ENCODE peak calls at places on chromosomes 1 and 21, in four cellular contexts. K is tibial nerve, Q is GM12892, I is HCT116. V is an unnamed sample.

GRCh38 chr1:53343831-53344668 is 16.2 kb upstream of the LRP8 start:
- DNase-seq in K (no peak), Q (no peak), I (no peak), V (no peak)

GRCh38 chr1:81430955-81431646 is 369.6 kb upstream of the ADGRL2 start:
- DNase-seq in K (no peak), Q (no peak), I (no peak), V (no peak)

GRCh38 chr21:45513003-45513706 is 29.1 kb downstream of the SLC19A1 start:
- DNase-seq in K (no peak), Q (no peak), I (no peak), V (no peak)

GRCh38 chr1:174726167-174726879 is 273.4 kb upstream of the CACYBP start:
- DNase-seq in K (no peak), Q (no peak), I (peak), V (peak)

GRCh38 chr1:30143517-30143916 is 579.9 kb downstream of the MATN1 start:
- DNase-seq in K (no peak), Q (no peak), I (no peak), V (no peak)

GRCh38 chr21:43938751-43939442 is 73.2 kb upstream of the TRAPPC10 start:
- DNase-seq in K (peak), Q (peak), I (peak), V (peak)

GRCh38 chr1:155166006-155166372 is 7.1 kb downstream of the KRTCAP2 start:
- DNase-seq in K (no peak), Q (no peak), I (no peak), V (no peak)

GRCh38 chr1:25478633-25479032 is 47.9 kb downstream of the MACO1 start:
- DNase-seq in K (no peak), Q (no peak), I (no peak), V (no peak)

GRCh38 chr1:6350416-6351088 is 43.0 kb downstream of the ACOT7 start:
- DNase-seq in K (no peak), Q (no peak), I (no peak), V (no peak)

GRCh38 chr21:46636550-46637289 is 1.2 kb downstream of the PRMT2 start:
- DNase-seq in K (no peak), Q (no peak), I (no peak), V (no peak)

GRCh38 chr21:26297856-26298255 is 127.3 kb upstream of the APP start:
- DNase-seq in K (no peak), Q (no peak), I (no peak), V (no peak)

GRCh38 chr21:45532826-45533730 is 9.2 kb downstream of the SLC19A1 start:
- DNase-seq in K (no peak), Q (no peak), I (no peak), V (no peak)

GRCh38 chr1:13813398-13814012 is 113.5 kb downstream of the PRDM2 start:
- DNase-seq in K (no peak), Q (peak), I (no peak), V (peak)

GRCh38 chr1:11822091-11822490 is 16.1 kb downstream of the CLCN6 start:
- DNase-seq in K (no peak), Q (no peak), I (no peak), V (no peak)

GRCh38 chr1:2555634-2556276 is 416 bp upstream of the TNFRSF14 start:
- DNase-seq in K (peak), Q (peak), I (no peak), V (peak)

GRCh38 chr1:116988248-116988647 is 13.3 kb upstream of the CD101 start:
- DNase-seq in K (no peak), Q (no peak), I (no peak), V (no peak)

GRCh38 chr1:229694053-229694693 is 68.1 kb downstream of the URB2 start:
- DNase-seq in K (peak), Q (no peak), I (no peak), V (no peak)

GRCh38 chr1:78007677-78008341 is 3.1 kb downstream of the DNAJB4 start:
- DNase-seq in K (no peak), Q (no peak), I (no peak), V (no peak)

GRCh38 chr1:203351037-203351625 is at the start of gene FMOD:
- DNase-seq in K (peak), Q (no peak), I (no peak), V (no peak)

GRCh38 chr21:45598109-45598508 is 45.4 kb upstream of the PCBP3 start:
- DNase-seq in K (no peak), Q (no peak), I (no peak), V (peak)

GRCh38 chr1:77027916-77028315 is 160.6 kb downstream of the ST6GALNAC5 start:
- DNase-seq in K (no peak), Q (no peak), I (no peak), V (no peak)

GRCh38 chr21:46153259-46154154 is 1.9 kb downstream of the FTCD start:
- DNase-seq in K (peak), Q (peak), I (no peak), V (peak)

GRCh38 chr1:20399196-20399595 is 86.8 kb downstream of the CAMK2N1 start:
- DNase-seq in K (no peak), Q (no peak), I (no peak), V (no peak)

GRCh38 chr1:192488058-192488457 is 87.5 kb upstream of the RGS1 start:
- DNase-seq in K (no peak), Q (no peak), I (no peak), V (no peak)

GRCh38 chr1:192489046-192489445 is 86.5 kb upstream of the RGS1 start:
- DNase-seq in K (no peak), Q (no peak), I (no peak), V (no peak)

GRCh38 chr1:192491804-192492554 is 83.6 kb upstream of the RGS1 start:
- DNase-seq in K (no peak), Q (no peak), I (no peak), V (no peak)

GRCh38 chr1:192493584-192493983 is 82.0 kb upstream of the RGS1 start:
- DNase-seq in K (no peak), Q (no peak), I (no peak), V (no peak)

DNA sequence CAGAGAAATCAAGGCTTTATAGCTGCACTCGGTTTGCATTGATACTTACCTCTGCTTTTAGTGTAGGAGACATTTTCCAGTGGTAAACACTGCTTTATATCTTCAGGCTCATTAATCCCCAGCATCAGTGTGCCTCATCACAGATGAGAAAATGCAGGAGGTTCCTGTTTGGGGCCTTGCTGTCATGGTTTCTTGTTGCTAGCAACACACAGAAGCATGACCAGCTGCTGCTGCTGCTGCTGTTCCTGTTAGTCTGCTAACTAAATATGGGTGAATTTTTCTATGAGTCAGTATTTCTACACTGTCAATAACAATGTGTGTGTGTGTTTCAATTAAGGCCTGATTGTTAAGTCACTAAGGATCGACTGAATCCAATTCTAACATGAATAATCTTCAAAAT is 85.8 kb upstream of the RGS1 start:
- DNase-seq in K (no peak), Q (no peak), I (no peak), V (no peak)
- TF ChIP-seq POLR2A in K (no peak), Q (no peak), I (no peak), V (no peak)

GRCh38 chr1:246506785-246507639 is at the start of gene SMYD3:
- DNase-seq in K (peak), Q (peak), I (peak), V (peak)
- TF ChIP-seq POLR2A in K (peak), Q (peak), I (no peak), V (peak)

DNA sequence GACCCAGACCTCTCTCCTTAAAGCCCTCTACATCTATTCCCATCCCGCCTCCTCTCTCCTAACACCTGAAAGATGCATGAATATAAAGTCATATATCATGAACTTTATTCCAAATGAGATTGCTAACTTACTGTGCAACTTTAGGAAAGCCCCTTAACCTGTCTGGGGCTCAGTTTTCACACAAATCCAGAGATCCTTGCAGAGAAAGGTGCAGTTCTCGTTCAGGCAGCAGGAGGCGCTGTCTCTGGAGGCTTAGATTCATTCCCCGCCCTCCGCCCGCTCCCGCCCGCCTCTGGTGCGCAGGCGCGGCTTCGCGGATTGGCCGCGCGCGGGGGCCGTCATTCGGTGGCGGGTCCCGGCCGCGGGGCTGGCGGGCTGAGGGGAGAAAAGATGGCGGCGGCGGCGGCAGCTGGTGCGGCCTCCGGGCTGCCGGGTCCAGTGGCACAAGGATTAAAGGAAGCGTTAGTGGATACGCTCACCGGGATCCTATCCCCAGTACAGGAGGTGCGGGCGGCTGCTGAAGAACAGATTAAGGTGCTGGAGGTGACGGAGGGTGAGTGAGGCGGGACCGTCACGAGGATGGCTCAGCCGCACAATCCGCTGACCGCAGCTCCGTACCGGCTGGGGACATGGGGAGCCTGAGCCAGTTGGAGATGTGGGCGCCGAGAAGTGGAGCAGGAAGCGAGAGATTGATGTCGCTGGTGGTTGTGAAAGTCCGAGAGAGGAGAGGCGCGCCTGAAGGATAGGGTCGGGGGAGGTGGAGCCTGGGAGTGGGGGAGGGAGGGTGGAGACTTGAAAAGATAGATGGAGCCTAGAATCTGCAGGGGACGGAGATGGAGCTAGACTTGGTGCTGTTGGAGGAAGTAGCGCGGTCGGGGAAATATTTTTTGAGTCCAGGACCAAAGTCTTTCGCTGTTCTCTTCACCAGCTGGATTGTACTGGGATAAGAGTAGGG is at the start of gene IPO9:
- DNase-seq in K (peak), Q (peak), I (peak), V (peak)
- TF ChIP-seq POLR2A in K (peak), Q (peak), I (peak), V (peak)

GRCh38 chr1:234961468-234962339 is 166.9 kb downstream of the TOMM20 start:
- DNase-seq in K (no peak), Q (no peak), I (no peak), V (no peak)
- TF ChIP-seq POLR2A in K (no peak), Q (peak), I (no peak), V (no peak)

GRCh38 chr1:26894263-26894662 is 4.2 kb upstream of the GPN2 start:
- DNase-seq in K (no peak), Q (no peak), I (no peak), V (no peak)

GRCh38 chr1:26890467-26890796 is 349 bp upstream of the GPN2 start:
- DNase-seq in K (no peak), Q (no peak), I (no peak), V (no peak)

GRCh38 chr1:26887125-26887524 is 3.0 kb downstream of the GPN2 start:
- DNase-seq in K (no peak), Q (no peak), I (no peak), V (peak)

DNA sequence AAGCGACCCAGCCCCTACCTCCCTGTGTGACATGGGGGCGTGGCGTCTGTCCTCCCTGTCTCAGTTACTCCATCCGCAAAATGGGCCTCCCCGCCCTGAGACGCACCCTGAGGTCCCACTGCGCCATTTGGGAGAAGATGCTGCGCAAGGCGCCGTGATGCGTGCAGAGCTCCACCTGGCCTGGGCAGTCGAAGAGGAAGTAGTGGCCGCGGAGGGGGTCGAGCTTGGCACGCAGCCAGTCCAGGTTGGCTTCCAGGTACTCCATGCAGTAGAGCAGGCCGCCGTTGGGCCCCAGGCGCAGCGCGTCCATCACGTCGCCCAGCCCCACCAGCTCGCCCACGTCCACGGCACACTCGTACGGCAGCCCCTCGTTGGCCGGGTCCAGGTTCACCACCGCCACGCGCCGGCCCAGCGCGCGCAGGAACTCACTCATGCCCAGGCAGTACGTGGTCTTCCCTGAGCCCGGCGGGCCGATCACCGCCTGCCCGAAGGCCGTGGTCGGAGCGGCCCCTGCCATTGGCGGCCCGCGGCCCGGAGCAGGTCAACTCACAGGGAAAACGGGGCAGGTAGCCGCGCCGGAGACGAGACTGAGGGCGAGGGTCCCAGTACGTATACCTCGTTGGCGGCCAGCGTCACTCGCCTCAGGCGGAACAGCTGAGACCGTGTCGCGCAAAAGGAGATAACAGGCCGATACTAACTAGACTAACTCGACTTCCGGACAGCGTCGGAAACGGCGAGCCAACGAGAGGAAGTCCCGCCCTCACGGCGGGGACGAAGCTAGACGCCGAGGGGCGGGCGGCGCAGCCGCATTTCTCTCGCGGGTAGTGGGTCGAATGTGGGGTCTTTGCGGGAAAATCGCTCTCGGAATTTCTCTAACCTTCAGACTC is at the start of gene GPN2:
- DNase-seq in K (peak), Q (peak), I (peak), V (peak)
- TF ChIP-seq POLR2A in K (no peak), Q (peak), I (peak), V (peak)